ENCODE peak calls at places on chromosomes 1 and 21, in eight cellular contexts. J is epithelial cell of esophagus, F is Panc1, L is neural progenitor cell, N is hepatocyte, U is stomach, D is AG10803, E is right lobe of liver. C is an unnamed sample.

GRCh38 chr1:201847150-201847549 is 18.2 kb downstream of the IPO9 start:
- DNase-seq in N (no peak), D (no peak), F (no peak), U (no peak), J (no peak), L (no peak), E (no peak), C (no peak)

GRCh38 chr1:108962681-108963051 is 618 bp downstream of the CLCC1 start:
- DNase-seq in J (peak; percentile 40), L (no peak), U (peak; percentile 65), N (peak; percentile 33), F (no peak), D (no peak), E (peak; percentile 45), C (no peak)

GRCh38 chr1:204968946-204969345 is 74.1 kb upstream of the CNTN2 start:
- DNase-seq in D (no peak), E (no peak), J (no peak), F (no peak), L (no peak), N (no peak), U (no peak), C (no peak)

GRCh38 chr1:25556791-25557476 is 13.5 kb downstream of the LDLRAP1 start:
- DNase-seq in U (no peak), N (no peak), F (no peak), J (peak; percentile 87), D (peak; percentile 65), L (no peak), E (no peak), C (no peak)

GRCh38 chr1:33410091-33410701 is 20.7 kb downstream of the PHC2 start:
- DNase-seq in L (peak; percentile 86), U (no peak), E (no peak), F (no peak), N (no peak), D (peak; percentile 91), J (no peak), C (no peak)

GRCh38 chr1:205945056-205945455 is 1.8 kb upstream of the SLC26A9 start:
- DNase-seq in F (no peak), J (no peak), N (peak; percentile 21), L (no peak), U (no peak), D (no peak), E (no peak), C (no peak)

GRCh38 chr1:83808536-83808935 is 190.4 kb downstream of the TTLL7 start:
- DNase-seq in J (no peak), D (no peak), N (no peak), U (no peak), F (no peak), E (no peak), L (no peak), C (no peak)

GRCh38 chr1:156104065-156104810 is 10.3 kb upstream of the LMNA start:
- DNase-seq in U (peak; percentile 70), N (peak; percentile 91), E (peak; percentile 39), L (no peak), F (no peak), J (peak; percentile 95), D (peak; percentile 95), C (no peak)

GRCh38 chr1:225881081-225882007 is 836 bp downstream of the TMEM63A start:
- DNase-seq in U (peak; percentile 71), J (peak; percentile 47), D (peak; percentile 48), F (no peak), E (peak; percentile 64), L (peak; percentile 48), N (peak; percentile 74), C (peak; percentile 61)

GRCh38 chr1:244365821-244366220 is 85.9 kb downstream of the ADSS2 start:
- DNase-seq in L (no peak), J (no peak), E (no peak), N (no peak), F (no peak), D (no peak), U (no peak), C (no peak)

GRCh38 chr1:225908773-225909172 is 15.3 kb downstream of the PYCR2 start:
- DNase-seq in U (no peak), N (no peak), J (no peak), L (no peak), F (no peak), D (no peak), E (no peak), C (no peak)

GRCh38 chr1:200302192-200302892 is 107.5 kb downstream of the ZNF281 start:
- DNase-seq in L (peak; percentile 42), D (peak; percentile 40), F (no peak), J (peak; percentile 44), U (peak; percentile 48), E (peak; percentile 64), N (peak; percentile 53), C (peak; percentile 69)

GRCh38 chr1:231938651-231939050 is 312.1 kb downstream of the DISC1 start:
- DNase-seq in N (no peak), L (no peak), J (no peak), U (no peak), F (no peak), D (peak; percentile 44), E (no peak), C (no peak)

GRCh38 chr1:201696217-201696761 is 132.7 kb upstream of the IPO9 start:
- DNase-seq in D (peak; percentile 97), L (no peak), F (peak; percentile 61), E (no peak), U (peak; percentile 88), J (peak; percentile 74), N (peak; percentile 44), C (no peak)

GRCh38 chr1:208107415-208107814 is 136.8 kb downstream of the PLXNA2 start:
- DNase-seq in N (no peak), L (no peak), J (no peak), F (no peak), U (no peak), E (no peak), D (no peak), C (no peak)

GRCh38 chr21:38716088-38716487 is 89.6 kb upstream of the ETS2 start:
- DNase-seq in N (no peak), F (no peak), E (no peak), L (no peak), U (no peak), J (no peak), D (no peak), C (no peak)

GRCh38 chr1:1622578-1623094 is 7.3 kb downstream of the MIB2 start:
- DNase-seq in E (no peak), J (no peak), D (no peak), L (no peak), N (no peak), F (no peak), U (no peak), C (no peak)

GRCh38 chr1:66464802-66465201 is 69.2 kb upstream of the SGIP1 start:
- DNase-seq in E (no peak), F (no peak), L (no peak), U (no peak), N (peak; percentile 17), D (peak; percentile 99), J (peak; percentile 98), C (no peak)

GRCh38 chr1:202018476-202019234 is 8.3 kb downstream of the ELF3 start:
- DNase-seq in L (no peak), U (peak; percentile 93), N (peak; percentile 88), F (peak; percentile 82), J (peak; percentile 89), D (no peak), E (peak; percentile 86), C (no peak)

GRCh38 chr1:20732071-20732587 is 374 bp downstream of the SH2D5 start:
- DNase-seq in J (peak; percentile 86), N (peak; percentile 85), L (peak; percentile 95), D (peak; percentile 52), U (peak; percentile 62), E (peak; percentile 59), F (peak; percentile 67), C (peak; percentile 86)

GRCh38 chr21:22961248-22961647 is 1963.0 kb downstream of the NCAM2 start:
- DNase-seq in N (no peak), L (no peak), E (no peak), F (no peak), D (no peak), J (no peak), U (no peak), C (no peak)

DNA sequence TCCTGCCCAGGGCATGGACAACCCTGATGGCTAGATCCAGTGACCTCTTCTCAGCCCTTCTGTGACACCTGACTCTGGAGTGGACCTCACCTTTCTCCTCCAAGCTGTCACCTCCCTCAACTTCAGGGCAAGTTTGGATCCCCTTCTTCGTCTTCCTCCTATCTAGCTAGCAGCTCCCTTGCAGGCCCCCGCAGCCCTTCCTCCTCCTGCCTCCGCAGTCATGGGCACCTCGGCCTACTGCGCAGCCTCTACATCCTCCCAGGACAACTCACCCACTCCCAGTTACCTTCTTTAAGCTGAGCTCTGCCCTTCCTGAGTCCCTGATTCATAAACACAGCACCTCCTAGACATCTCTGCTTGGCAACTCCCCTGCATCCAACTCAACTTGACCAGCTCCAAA is 61.3 kb upstream of the ID3 start:
- DNase-seq in D (no peak), J (no peak), E (no peak), N (no peak), F (no peak), U (no peak), L (no peak), C (no peak)
- TF ChIP-seq CTCF in D (no peak), J (no peak), E (no peak), N (no peak), F (no peak), U (no peak), L (no peak), C (no peak)

GRCh38 chr1:58983159-58983558 is 199.3 kb upstream of the JUN start:
- DNase-seq in F (no peak), E (no peak), L (no peak), U (no peak), J (no peak), D (peak; percentile 89), N (no peak), C (no peak)

GRCh38 chr1:58982259-58982998 is 198.6 kb upstream of the JUN start:
- DNase-seq in L (peak; percentile 22), U (peak; percentile 79), N (peak; percentile 28), F (no peak), E (peak; percentile 75), D (peak; percentile 49), J (no peak), C (no peak)

GRCh38 chr1:58986996-58987767 is 203.3 kb upstream of the JUN start:
- DNase-seq in U (no peak), D (no peak), F (no peak), N (no peak), L (no peak), E (no peak), J (no peak), C (no peak)

GRCh38 chr1:58981392-58981791 is 197.5 kb upstream of the JUN start:
- DNase-seq in U (no peak), J (no peak), D (no peak), L (no peak), E (no peak), F (no peak), N (no peak), C (no peak)

GRCh38 chr1:58983633-58984301 is 199.9 kb upstream of the JUN start:
- DNase-seq in D (no peak), E (no peak), J (no peak), N (no peak), L (no peak), U (no peak), F (no peak), C (no peak)
- TF ChIP-seq CTCF in D (no peak), E (no peak), J (no peak), N (no peak), L (no peak), U (no peak), F (no peak), C (no peak)

GRCh38 chr1:234188454-234188792 is 184.8 kb upstream of the COA6 start:
- DNase-seq in D (no peak), E (no peak), J (peak; percentile 94), L (peak; percentile 55), N (no peak), F (no peak), U (no peak), C (no peak)
- TF ChIP-seq CTCF in D (no peak), E (no peak), J (peak; percentile 53), L (peak; percentile 55), N (no peak), F (peak; percentile 30), U (no peak), C (no peak)

GRCh38 chr21:36757246-36757645 is 58.3 kb downstream of the SIM2 start:
- DNase-seq in L (peak; percentile 49), U (no peak), D (no peak), E (no peak), N (peak; percentile 23), J (no peak), F (no peak), C (no peak)
- TF ChIP-seq CTCF in L (peak; percentile 10), U (no peak), D (no peak), E (no peak), N (peak; percentile 14), J (no peak), F (no peak), C (no peak)

C was measured in GM10248.